ENCODE peak calls at places on chromosomes 3 and 15, in six cellular contexts. V is A549, S is sigmoid colon, M is ovary, U is SK-N-SH, X is stomach. E is an unnamed sample.

GRCh38 chr3:41141431-41142164 is 57.7 kb upstream of the CTNNB1 start:
- DNase-seq in U (no peak), V (no peak), X (no peak), S (no peak), M (no peak), E (no peak)

GRCh38 chr3:138241061-138241460 is 54.0 kb downstream of the ARMC8 start:
- DNase-seq in M (no peak), U (no peak), S (no peak), X (no peak), V (no peak), E (no peak)

GRCh38 chr3:33171580-33171979 is 47.0 kb downstream of the SUSD5 start:
- DNase-seq in S (no peak), M (no peak), U (no peak), X (no peak), V (no peak), E (no peak)

GRCh38 chr15:60905587-60905986 is 323.5 kb downstream of the RORA start:
- DNase-seq in S (no peak), U (no peak), V (no peak), X (no peak), M (no peak), E (no peak)

GRCh38 chr3:182605882-182606611 is 187.3 kb upstream of the ATP11B start:
- DNase-seq in V (no peak), U (no peak), M (no peak), S (no peak), X (no peak), E (no peak)

GRCh38 chr15:45181491-45182285 is 6.1 kb downstream of the SHF start:
- DNase-seq in X (no peak), M (no peak), S (no peak), U (peak; percentile 64), V (no peak), E (no peak)

GRCh38 chr3:37346227-37347005 is 172.0 kb upstream of the LRRFIP2 start:
- DNase-seq in V (no peak), S (no peak), M (no peak), U (no peak), X (no peak), E (no peak)

GRCh38 chr3:190385835-190386688 is 1.9 kb upstream of the CLDN16 start:
- DNase-seq in S (no peak), U (no peak), V (peak; percentile 65), M (no peak), X (no peak), E (no peak)

GRCh38 chr3:179263134-179263533 is 12.2 kb upstream of the KCNMB3 start:
- DNase-seq in M (peak; percentile 17), U (no peak), V (no peak), X (no peak), S (no peak), E (peak; percentile 80)

GRCh38 chr3:18891641-18892040 is 256.7 kb upstream of the KCNH8 start:
- DNase-seq in V (no peak), S (no peak), U (no peak), X (no peak), M (no peak), E (no peak)

GRCh38 chr3:102457644-102458043 is 22.8 kb downstream of the ZPLD1 start:
- DNase-seq in V (no peak), S (no peak), U (no peak), M (no peak), X (no peak), E (no peak)
- TF ChIP-seq EP300 in V (no peak), S (no peak), U (no peak), M (no peak), X (no peak), E (no peak)

GRCh38 chr3:156554515-156554841 is 439 bp downstream of the SSR3 start:
- DNase-seq in X (peak; percentile 31), M (no peak), S (no peak), V (no peak), U (no peak), E (peak; percentile 31)

GRCh38 chr3:156552973-156553372 is 1.9 kb downstream of the SSR3 start:
- DNase-seq in U (no peak), M (no peak), X (no peak), V (no peak), S (no peak), E (no peak)

GRCh38 chr3:156553705-156554356 is 1.1 kb downstream of the SSR3 start:
- DNase-seq in M (no peak), V (no peak), X (no peak), U (peak; percentile 13), S (no peak), E (no peak)

GRCh38 chr3:156551261-156551660 is 3.7 kb downstream of the SSR3 start:
- DNase-seq in V (no peak), X (no peak), U (no peak), M (no peak), S (no peak), E (no peak)

GRCh38 chr3:156551746-156552145 is 3.2 kb downstream of the SSR3 start:
- DNase-seq in M (no peak), V (no peak), X (no peak), S (no peak), U (no peak), E (no peak)
- H3K27ac ChIP-seq in M (no peak overlapping the region), V (no peak overlapping the region), X (no peak overlapping the region), S (peak overlapping the region; percentile 74), U (peak overlapping the region; percentile 89), E (no peak overlapping the region)

GRCh38 chr15:68739390-68740075 is 81.2 kb downstream of the ANP32A start:
- DNase-seq in V (no peak), S (peak; percentile 7), M (no peak), X (no peak), U (no peak), E (no peak)

GRCh38 chr15:68743256-68743655 is 77.4 kb downstream of the ANP32A start:
- DNase-seq in U (no peak), S (no peak), M (no peak), X (no peak), V (no peak), E (no peak)
- TF ChIP-seq EP300 in U (no peak), S (no peak), M (no peak), X (no peak), V (no peak), E (no peak)

GRCh38 chr3:107816082-107816481 is 274.7 kb downstream of the CD47 start:
- DNase-seq in X (no peak), S (no peak), V (no peak), M (no peak), U (no peak), E (no peak)

GRCh38 chr3:107818025-107818424 is 272.8 kb downstream of the CD47 start:
- DNase-seq in M (no peak), X (no peak), S (no peak), V (no peak), U (no peak), E (no peak)

GRCh38 chr3:107817076-107817475 is 273.8 kb downstream of the CD47 start:
- DNase-seq in M (no peak), U (no peak), X (no peak), V (no peak), S (no peak), E (no peak)

GRCh38 chr3:107810195-107811071 is 280.4 kb downstream of the CD47 start:
- DNase-seq in V (no peak), X (no peak), M (no peak), U (no peak), S (no peak), E (no peak)

GRCh38 chr3:107813066-107813465 is 277.8 kb downstream of the CD47 start:
- DNase-seq in X (no peak), U (no peak), S (no peak), V (no peak), M (no peak), E (no peak)
- H3K27ac ChIP-seq in X (no peak overlapping the region), U (no peak overlapping the region), S (peak overlapping the region; percentile 17), V (no peak overlapping the region), M (no peak overlapping the region), E (no peak overlapping the region)

GRCh38 chr3:196563721-196564225 is 4.6 kb downstream of the WDR53 start:
- DNase-seq in M (no peak), U (no peak), S (no peak), X (no peak), V (peak; percentile 36), E (no peak)

GRCh38 chr3:196572389-196572788 is 3.9 kb downstream of the FBXO45 start:
- DNase-seq in V (no peak), U (no peak), M (no peak), S (no peak), X (no peak), E (no peak)

GRCh38 chr3:196569003-196569516 is 600 bp downstream of the FBXO45 start:
- DNase-seq in U (no peak), X (peak; percentile 48), V (peak; percentile 31), M (peak; percentile 37), S (peak; percentile 74), E (no peak)

DNA sequence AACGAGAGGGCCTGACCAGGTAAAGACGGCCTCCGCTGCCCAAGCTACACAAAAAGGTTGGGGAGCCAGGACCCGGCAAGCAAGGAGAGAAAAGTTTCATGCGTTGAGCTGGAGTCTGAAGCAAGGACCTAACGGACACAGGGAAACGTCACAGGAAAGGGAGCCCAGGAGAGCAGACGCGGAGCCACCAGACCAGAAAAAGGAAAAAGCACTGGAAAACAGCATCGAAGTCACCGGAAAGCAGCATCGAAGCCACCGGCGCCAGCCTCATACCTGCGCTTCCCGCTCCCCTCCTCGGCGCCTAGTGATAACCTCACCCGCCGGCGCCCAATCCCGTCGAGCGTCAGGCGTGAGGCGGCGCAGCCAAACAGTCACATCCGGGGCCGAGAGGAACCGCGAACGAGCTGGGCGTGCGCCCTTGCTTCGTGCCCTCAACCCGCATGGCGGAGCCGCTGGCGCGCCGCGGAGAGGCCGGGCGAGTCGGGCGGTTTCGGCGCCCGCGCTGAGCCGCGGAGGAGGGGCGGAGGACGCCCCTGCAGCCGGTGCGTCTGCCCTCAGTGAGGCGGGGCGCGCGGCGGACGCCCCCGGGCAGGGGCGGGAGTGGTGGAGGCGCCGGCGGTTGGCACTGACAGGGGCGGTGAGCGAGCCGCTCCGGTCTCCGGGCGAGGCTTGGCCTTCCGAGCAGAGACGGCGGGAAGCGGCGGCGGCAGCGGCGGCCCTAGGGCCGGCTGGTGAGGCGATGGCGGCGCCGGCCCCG is at the start of the genes FBXO45 and WDR53:
- DNase-seq in S (peak; percentile 97), U (peak; percentile 97), V (peak; percentile 84), X (peak; percentile 96), M (peak; percentile 91), E (peak; percentile 99)
- TF ChIP-seq EP300 in S (no peak), U (no peak), V (no peak), X (no peak), M (no peak), E (no peak)

DNA sequence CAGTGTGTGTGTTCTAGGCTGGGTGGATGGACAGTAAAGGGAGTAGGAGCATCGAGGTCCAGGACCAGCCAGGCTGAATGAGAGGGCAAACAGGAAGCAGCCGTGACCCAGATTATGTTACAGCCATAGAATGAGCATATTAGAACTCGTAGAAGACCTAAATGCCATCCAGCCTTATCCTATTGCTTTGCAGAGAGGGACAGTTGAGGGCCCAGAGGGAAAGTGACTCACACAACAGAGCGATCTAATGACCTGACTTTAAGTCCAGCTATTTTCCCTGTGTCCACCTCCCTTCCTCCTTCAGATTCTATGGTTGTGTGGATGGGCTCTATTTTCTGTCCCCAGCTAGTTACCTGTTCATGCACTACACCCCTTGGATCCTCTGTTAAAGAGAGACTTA is 634.1 kb upstream of the TBL1XR1 start:
- DNase-seq in S (no peak), U (no peak), V (no peak), M (no peak), X (no peak), E (no peak)
- H3K27ac ChIP-seq in S (peak overlapping the region; percentile 69), U (no peak overlapping the region), V (peak overlapping the region; percentile 57), M (no peak overlapping the region), X (peak overlapping the region; percentile 49), E (no peak overlapping the region)

DNA sequence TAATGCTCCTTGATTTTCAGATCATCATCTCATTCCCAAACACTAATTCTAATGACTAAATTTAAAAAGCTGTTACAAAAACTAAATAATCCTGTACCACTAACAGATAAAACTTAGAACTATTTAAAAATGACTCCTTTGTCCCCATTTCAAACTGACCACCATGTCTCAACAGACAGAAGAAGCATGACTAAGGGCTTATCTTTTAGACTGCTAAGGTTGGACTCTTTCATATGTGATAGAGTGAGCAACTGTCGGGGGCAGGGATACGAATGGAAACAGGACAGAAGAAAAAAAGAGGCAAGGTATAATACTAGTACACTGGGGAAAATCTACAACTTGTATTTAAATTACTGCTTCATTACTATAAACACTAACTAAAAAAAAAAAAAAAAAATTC is 23.3 kb downstream of the SNX4 start:
- DNase-seq in M (no peak), U (no peak), V (no peak), X (no peak), S (no peak), E (no peak)
- TF ChIP-seq EP300 in M (no peak), U (no peak), V (no peak), X (no peak), S (no peak), E (no peak)